ENCODE peak calls at places on chromosomes 7 and 10, in seven cellular contexts. J is neural crest cell, H is neural progenitor cell, I is progenitor cell of endocrine pancreas, N is hepatocyte, T is OCI-LY7, V is BE2C. Y is an unnamed sample.

GRCh38 chr7:52764502-52765169 is 270.8 kb upstream of the POM121L12 start:
- DNase-seq in J (no peak), T (no peak), I (no peak), N (no peak), H (no peak), V (peak; percentile 14), Y (no peak)

GRCh38 chr7:44561962-44562621 is 11.6 kb downstream of the DDX56 start:
- DNase-seq in H (no peak), T (no peak), V (no peak), J (no peak), I (no peak), N (peak; percentile 89), Y (no peak)

GRCh38 chr10:61643316-61643751 is 19.4 kb upstream of the CABCOCO1 start:
- DNase-seq in T (no peak), V (no peak), H (peak; percentile 7), N (no peak), J (no peak), I (no peak), Y (no peak)

GRCh38 chr10:61280303-61280702 is 172.9 kb downstream of the TMEM26 start:
- DNase-seq in T (no peak), I (no peak), J (no peak), H (no peak), N (no peak), V (no peak), Y (no peak)

GRCh38 chr10:99941942-99942835 is 67.6 kb downstream of the DNMBP start:
- DNase-seq in H (no peak), T (no peak), J (no peak), I (no peak), N (no peak), V (no peak), Y (no peak)

GRCh38 chr7:105672820-105673219 is 91.5 kb upstream of the EFCAB10 start:
- DNase-seq in N (no peak), V (no peak), J (no peak), H (no peak), I (no peak), T (no peak), Y (no peak)

GRCh38 chr10:36766921-36767320 is 358.5 kb upstream of the ANKRD30A start:
- DNase-seq in N (no peak), V (no peak), J (peak; percentile 3), I (no peak), T (no peak), H (peak; percentile 39), Y (no peak)

GRCh38 chr10:114301177-114301576 is 62.1 kb downstream of the VWA2 start:
- DNase-seq in T (no peak), V (no peak), H (no peak), I (no peak), N (no peak), J (no peak), Y (peak; percentile 38)

GRCh38 chr7:22726345-22726848 is 603 bp upstream of the IL6 start:
- DNase-seq in I (no peak), H (peak; percentile 71), T (peak; percentile 70), J (peak; percentile 18), N (peak; percentile 81), V (peak; percentile 19), Y (peak; percentile 84)

GRCh38 chr7:132203021-132203420 is 373.2 kb downstream of the PLXNA4 start:
- DNase-seq in V (no peak), J (no peak), N (no peak), T (no peak), I (no peak), H (no peak), Y (peak; percentile 52)

GRCh38 chr7:52811537-52811936 is 223.9 kb upstream of the POM121L12 start:
- DNase-seq in J (no peak), N (no peak), T (no peak), I (no peak), V (no peak), H (no peak), Y (no peak)

GRCh38 chr7:106456339-106456738 is 171.6 kb upstream of the NAMPT start:
- DNase-seq in T (no peak), I (no peak), N (no peak), J (no peak), V (no peak), H (no peak), Y (no peak)

GRCh38 chr7:93015193-93016084 is 102.3 kb downstream of the SAMD9 start:
- DNase-seq in J (no peak), T (no peak), V (no peak), N (peak; percentile 31), H (no peak), I (no peak), Y (no peak)

GRCh38 chr7:93016085-93016471 is 101.7 kb downstream of the SAMD9 start:
- DNase-seq in H (no peak), V (no peak), T (no peak), I (no peak), J (no peak), N (peak; percentile 25), Y (no peak)

GRCh38 chr7:93011351-93012294 is 106.2 kb downstream of the SAMD9 start:
- DNase-seq in J (no peak), I (no peak), N (peak; percentile 16), T (no peak), V (no peak), H (no peak), Y (no peak)

GRCh38 chr7:93014410-93014809 is 103.4 kb downstream of the SAMD9 start:
- DNase-seq in H (no peak), T (no peak), V (no peak), I (no peak), J (no peak), N (no peak), Y (no peak)

DNA sequence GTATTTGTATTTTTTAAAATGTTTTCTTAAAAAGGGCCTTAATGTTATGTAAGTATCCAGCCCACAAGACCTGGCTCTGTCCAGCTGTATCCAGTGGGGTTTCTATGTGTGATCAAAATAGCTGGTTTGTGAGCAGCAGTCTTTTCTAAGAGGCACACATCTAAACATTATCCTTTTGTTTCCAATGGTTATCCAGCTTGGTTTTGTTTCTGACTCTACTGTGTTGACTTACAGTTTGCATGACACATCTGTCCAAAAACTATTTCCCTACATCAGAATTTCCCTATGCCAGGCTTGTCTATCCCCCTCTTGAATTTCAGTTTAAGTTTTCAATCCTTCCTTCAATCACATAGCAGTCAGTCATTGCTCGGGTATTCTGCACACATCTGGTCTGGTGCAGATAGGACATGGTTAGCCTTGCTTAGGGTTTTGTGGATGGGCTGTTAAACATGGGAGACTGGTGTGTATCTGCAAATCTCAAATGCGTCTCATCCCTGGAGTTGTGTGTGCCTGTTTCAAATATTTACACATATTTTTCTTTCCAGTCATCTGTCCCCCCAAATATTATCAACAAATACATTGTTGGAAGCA is 104.2 kb downstream of the SAMD9 start:
- DNase-seq in N (no peak), J (no peak), H (no peak), I (no peak), V (no peak), T (no peak), Y (no peak)
- TF ChIP-seq CTCF in N (no peak), J (no peak), H (no peak), I (no peak), V (no peak), T (no peak), Y (no peak)

DNA sequence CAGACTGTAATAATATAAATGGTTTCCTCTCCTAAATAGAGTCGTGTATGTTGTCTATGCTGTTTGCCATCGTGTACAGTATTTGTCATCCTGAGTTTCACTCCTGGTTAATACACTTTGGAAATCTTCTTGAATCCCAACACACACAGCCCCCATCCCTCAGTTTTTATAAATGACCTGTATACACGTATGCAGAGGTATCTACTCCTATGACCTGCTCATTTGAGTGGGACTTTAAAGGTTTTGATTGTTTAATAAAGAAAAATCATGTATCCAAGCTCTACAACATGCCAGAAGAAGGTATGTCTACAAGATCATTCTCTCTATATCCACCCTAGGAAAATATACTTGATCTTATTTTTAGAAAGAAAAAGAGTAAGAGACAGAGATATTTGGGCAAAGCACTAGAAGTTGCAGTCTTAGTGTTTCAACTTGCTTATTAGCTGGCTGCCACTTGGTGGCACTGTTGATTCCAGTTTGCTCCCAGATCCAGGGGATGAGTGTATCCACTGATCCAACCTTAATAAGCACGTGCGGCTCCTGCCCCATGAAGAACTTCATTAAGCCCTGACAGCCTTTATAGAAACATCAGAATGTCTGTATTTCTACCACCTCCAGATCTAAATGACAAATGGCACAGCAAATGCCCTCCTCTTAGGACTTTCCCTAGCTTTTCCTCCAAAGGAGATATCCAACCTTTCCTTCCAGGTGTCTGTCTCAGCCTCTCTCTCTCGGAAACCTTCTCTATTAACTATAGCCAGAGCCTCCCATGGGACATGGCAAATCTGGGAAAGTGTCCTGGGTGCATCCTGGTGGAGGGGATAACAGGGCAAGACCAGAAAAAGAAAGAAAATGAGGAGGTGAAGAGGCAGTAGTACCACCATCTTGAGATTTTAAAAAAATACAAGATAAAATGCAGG is 181.6 kb upstream of the NEBL start:
- DNase-seq in J (peak; percentile 70), I (peak; percentile 42), N (peak; percentile 80), H (peak; percentile 88), V (peak; percentile 64), T (peak; percentile 47), Y (peak; percentile 72)
- TF ChIP-seq CTCF in J (peak; percentile 89), I (peak; percentile 90), N (peak; percentile 84), H (peak; percentile 91), V (peak; percentile 88), T (peak; percentile 85), Y (peak; percentile 93)

GRCh38 chr10:792792-793100 is 103.3 kb upstream of the DIP2C start:
- DNase-seq in N (no peak), T (no peak), H (no peak), I (no peak), J (no peak), V (no peak), Y (no peak)

GRCh38 chr10:797179-797578 is 107.7 kb upstream of the DIP2C start:
- DNase-seq in T (no peak), J (no peak), N (no peak), V (no peak), H (no peak), I (no peak), Y (no peak)

GRCh38 chr10:792083-792791 is 102.8 kb upstream of the DIP2C start:
- DNase-seq in V (no peak), H (no peak), J (no peak), N (no peak), T (no peak), I (no peak), Y (peak; percentile 22)

GRCh38 chr10:796233-796632 is 106.8 kb upstream of the DIP2C start:
- DNase-seq in N (no peak), T (no peak), V (no peak), H (no peak), J (no peak), I (no peak), Y (no peak)

DNA sequence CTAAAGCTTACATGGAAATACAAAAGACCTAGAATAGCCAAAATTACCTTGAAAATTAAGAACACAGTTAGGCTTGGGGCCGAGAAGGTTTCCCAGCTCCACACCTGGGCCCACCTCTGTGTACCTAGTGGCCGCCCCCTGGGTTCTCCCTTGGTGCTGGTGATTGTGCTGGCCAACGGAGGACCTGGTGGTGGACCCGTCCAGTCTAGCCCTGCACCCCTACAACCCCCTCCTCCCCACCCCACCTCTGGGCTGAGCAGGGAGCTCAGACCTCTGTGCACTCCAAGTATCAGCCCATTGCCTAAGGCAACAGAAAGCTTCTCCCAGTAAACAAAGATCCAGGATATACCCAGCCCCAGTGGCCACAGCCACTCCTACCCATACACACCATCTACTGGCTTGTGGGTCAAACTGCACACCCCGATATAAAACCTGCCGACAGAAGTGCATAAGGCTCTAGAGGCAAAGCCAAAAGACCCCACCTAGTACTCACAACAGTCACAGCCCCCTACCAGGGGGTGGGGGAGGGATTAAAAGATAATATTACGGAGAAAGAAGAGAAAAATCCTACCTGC is 105.0 kb upstream of the DIP2C start:
- DNase-seq in V (peak; percentile 51), J (no peak), N (no peak), T (no peak), I (no peak), H (peak; percentile 55), Y (peak; percentile 53)
- TF ChIP-seq CTCF in V (peak; percentile 63), J (peak; percentile 39), N (peak; percentile 9), T (peak; percentile 39), I (peak; percentile 18), H (peak; percentile 55), Y (peak; percentile 60)

GRCh38 chr7:2210551-2211258 is 22.0 kb downstream of the MAD1L1 start:
- DNase-seq in T (no peak), H (no peak), J (no peak), N (no peak), V (no peak), I (no peak), Y (no peak)
- TF ChIP-seq CTCF in T (no peak), H (no peak), J (no peak), N (no peak), V (no peak), I (no peak), Y (no peak)